ENCODE peak calls at places on chromosomes 2 and 18, in five cellular contexts. One of them, this sample, is unnamed.
A peak's percentile ranks its signal among the peaks of the same experiment; 100 is the strongest.

GRCh38 chr2:232988444-232988843 is 24.6 kb downstream of the NGEF start:
- DNase-seq in ovary: no peak
- DNase-seq in right atrium auricular region: no peak
- DNase-seq in fibroblast of the aortic adventitia: peak; percentile 99
- DNase-seq in AG04449: peak; percentile 78
- DNase-seq in this sample: peak; percentile 79

GRCh38 chr2:190812506-190813294 is 67.9 kb upstream of the GLS start:
- DNase-seq in ovary: no peak
- DNase-seq in right atrium auricular region: no peak
- DNase-seq in fibroblast of the aortic adventitia: peak; percentile 79
- DNase-seq in AG04449: no peak
- DNase-seq in this sample: no peak

GRCh38 chr2:71898375-71898774 is 249.3 kb downstream of the CYP26B1 start:
- DNase-seq in ovary: no peak
- DNase-seq in right atrium auricular region: peak; percentile 4
- DNase-seq in fibroblast of the aortic adventitia: no peak
- DNase-seq in AG04449: no peak
- DNase-seq in this sample: no peak

GRCh38 chr18:76274470-76275289 is 220.4 kb downstream of the ZNF516 start:
- DNase-seq in ovary: no peak
- DNase-seq in right atrium auricular region: no peak
- DNase-seq in fibroblast of the aortic adventitia: no peak
- DNase-seq in AG04449: no peak
- DNase-seq in this sample: no peak

GRCh38 chr18:74353169-74353775 is 37.6 kb downstream of the C18orf63 start:
- DNase-seq in ovary: no peak
- DNase-seq in right atrium auricular region: peak; percentile 75
- DNase-seq in fibroblast of the aortic adventitia: peak; percentile 87
- DNase-seq in AG04449: peak; percentile 19
- DNase-seq in this sample: peak; percentile 35

GRCh38 chr2:147433822-147434221 is 411.0 kb upstream of the ACVR2A start:
- DNase-seq in ovary: no peak
- DNase-seq in right atrium auricular region: no peak
- DNase-seq in fibroblast of the aortic adventitia: no peak
- DNase-seq in AG04449: no peak
- DNase-seq in this sample: no peak

GRCh38 chr2:121285077-121285449 is at the start of gene TFCP2L1:
- DNase-seq in ovary: no peak
- DNase-seq in right atrium auricular region: no peak
- DNase-seq in fibroblast of the aortic adventitia: no peak
- DNase-seq in AG04449: no peak
- DNase-seq in this sample: no peak

GRCh38 chr2:112784199-112785189 is at the start of gene IL1A:
- DNase-seq in ovary: no peak
- DNase-seq in right atrium auricular region: no peak
- DNase-seq in fibroblast of the aortic adventitia: peak; percentile 86
- DNase-seq in AG04449: peak; percentile 14
- DNase-seq in this sample: peak; percentile 43

GRCh38 chr2:57185568-57185967 is 861.0 kb upstream of the VRK2 start:
- DNase-seq in ovary: no peak
- DNase-seq in right atrium auricular region: no peak
- DNase-seq in fibroblast of the aortic adventitia: no peak
- DNase-seq in AG04449: no peak
- DNase-seq in this sample: no peak

GRCh38 chr2:117126656-117127055 is 687.8 kb upstream of the DDX18 start:
- DNase-seq in ovary: no peak
- DNase-seq in right atrium auricular region: no peak
- DNase-seq in fibroblast of the aortic adventitia: no peak
- DNase-seq in AG04449: no peak
- DNase-seq in this sample: peak; percentile 55

GRCh38 chr2:110104025-110104771 is 11.4 kb downstream of the MALL start:
- DNase-seq in ovary: no peak
- DNase-seq in right atrium auricular region: no peak
- DNase-seq in fibroblast of the aortic adventitia: no peak
- DNase-seq in AG04449: no peak
- DNase-seq in this sample: peak; percentile 65

GRCh38 chr2:29251406-29251805 is 136.2 kb downstream of the CLIP4 start:
- DNase-seq in ovary: no peak
- DNase-seq in right atrium auricular region: no peak
- DNase-seq in fibroblast of the aortic adventitia: no peak
- DNase-seq in AG04449: no peak
- DNase-seq in this sample: no peak

GRCh38 chr2:204871246-204871953 is 326.1 kb downstream of the PARD3B start:
- DNase-seq in ovary: no peak
- DNase-seq in right atrium auricular region: no peak
- DNase-seq in fibroblast of the aortic adventitia: peak; percentile 71
- DNase-seq in AG04449: no peak
- DNase-seq in this sample: no peak

GRCh38 chr2:213818436-213818835 is 534.2 kb downstream of the SPAG16 start:
- DNase-seq in ovary: no peak
- DNase-seq in right atrium auricular region: no peak
- DNase-seq in fibroblast of the aortic adventitia: peak; percentile 35
- DNase-seq in AG04449: peak; percentile 12
- DNase-seq in this sample: no peak

GRCh38 chr18:31102020-31102684 is at the start of gene DSC2:
- DNase-seq in ovary: peak; percentile 36
- DNase-seq in right atrium auricular region: peak; percentile 61
- DNase-seq in fibroblast of the aortic adventitia: no peak
- DNase-seq in AG04449: no peak
- DNase-seq in this sample: no peak

GRCh38 chr2:199602271-199602895 is 144.6 kb upstream of the SATB2 start:
- DNase-seq in ovary: no peak
- DNase-seq in right atrium auricular region: no peak
- DNase-seq in fibroblast of the aortic adventitia: no peak
- DNase-seq in AG04449: no peak
- DNase-seq in this sample: peak; percentile 7

GRCh38 chr2:167581961-167582574 is 665.3 kb downstream of the STK39 start:
- DNase-seq in ovary: no peak
- DNase-seq in right atrium auricular region: no peak
- DNase-seq in fibroblast of the aortic adventitia: no peak
- DNase-seq in AG04449: no peak
- DNase-seq in this sample: no peak

GRCh38 chr2:177332041-177332991 is 60.3 kb upstream of the AGPS start:
- DNase-seq in ovary: peak; percentile 55
- DNase-seq in right atrium auricular region: peak; percentile 70
- DNase-seq in fibroblast of the aortic adventitia: peak; percentile 91
- DNase-seq in AG04449: no peak
- DNase-seq in this sample: no peak

GRCh38 chr2:128318776-128319456 is at the start of gene HS6ST1:
- DNase-seq in ovary: peak; percentile 93
- DNase-seq in right atrium auricular region: peak; percentile 70
- DNase-seq in fibroblast of the aortic adventitia: peak; percentile 66
- DNase-seq in AG04449: no peak
- DNase-seq in this sample: no peak

GRCh38 chr2:109703076-109703475 is 88.9 kb downstream of the SOWAHC start:
- DNase-seq in ovary: no peak
- DNase-seq in right atrium auricular region: no peak
- DNase-seq in fibroblast of the aortic adventitia: no peak
- DNase-seq in AG04449: peak; percentile 42
- DNase-seq in this sample: no peak

GRCh38 chr2:229313591-229313990 is 42.5 kb upstream of the PID1 start:
- DNase-seq in ovary: no peak
- DNase-seq in right atrium auricular region: no peak
- DNase-seq in fibroblast of the aortic adventitia: peak; percentile 95
- DNase-seq in AG04449: no peak
- DNase-seq in this sample: no peak

GRCh38 chr2:22958281-22958680 is 426.7 kb upstream of the KLHL29 start:
- DNase-seq in ovary: no peak
- DNase-seq in right atrium auricular region: no peak
- DNase-seq in fibroblast of the aortic adventitia: no peak
- DNase-seq in AG04449: no peak
- DNase-seq in this sample: no peak

GRCh38 chr2:70962211-70962884 is 16.1 kb upstream of the ANKRD53 start:
- DNase-seq in ovary: no peak
- DNase-seq in right atrium auricular region: peak; percentile 50
- DNase-seq in fibroblast of the aortic adventitia: no peak
- DNase-seq in AG04449: no peak
- DNase-seq in this sample: no peak

GRCh38 chr2:173583196-173583595 is 228.5 kb downstream of the CDCA7 start:
- DNase-seq in ovary: no peak
- DNase-seq in right atrium auricular region: no peak
- DNase-seq in fibroblast of the aortic adventitia: no peak
- DNase-seq in AG04449: no peak
- DNase-seq in this sample: no peak

GRCh38 chr2:120094795-120095194 is 81.9 kb downstream of the EPB41L5 start:
- DNase-seq in ovary: no peak
- DNase-seq in right atrium auricular region: no peak
- DNase-seq in fibroblast of the aortic adventitia: no peak
- DNase-seq in AG04449: no peak
- DNase-seq in this sample: no peak

GRCh38 chr18:961644-962355 is 57.1 kb downstream of the ADCYAP1 start:
- DNase-seq in ovary: peak; percentile 63
- DNase-seq in right atrium auricular region: peak; percentile 67
- DNase-seq in fibroblast of the aortic adventitia: peak; percentile 80
- DNase-seq in AG04449: no peak
- DNase-seq in this sample: no peak

GRCh38 chr2:43021791-43022500 is 204.5 kb downstream of the ZFP36L2 start:
- DNase-seq in ovary: peak; percentile 32
- DNase-seq in right atrium auricular region: no peak
- DNase-seq in fibroblast of the aortic adventitia: no peak
- DNase-seq in AG04449: no peak
- DNase-seq in this sample: no peak

GRCh38 chr2:79855264-79856006 is 342.6 kb downstream of the CTNNA2 start:
- DNase-seq in ovary: no peak
- DNase-seq in right atrium auricular region: no peak
- DNase-seq in fibroblast of the aortic adventitia: no peak
- DNase-seq in AG04449: no peak
- DNase-seq in this sample: no peak
- TF ChIP-seq CTCF in ovary: no peak
- TF ChIP-seq CTCF in right atrium auricular region: no peak
- TF ChIP-seq CTCF in fibroblast of the aortic adventitia: no peak
- TF ChIP-seq CTCF in AG04449: peak; percentile 42
- TF ChIP-seq CTCF in this sample: peak; percentile 36

DNA sequence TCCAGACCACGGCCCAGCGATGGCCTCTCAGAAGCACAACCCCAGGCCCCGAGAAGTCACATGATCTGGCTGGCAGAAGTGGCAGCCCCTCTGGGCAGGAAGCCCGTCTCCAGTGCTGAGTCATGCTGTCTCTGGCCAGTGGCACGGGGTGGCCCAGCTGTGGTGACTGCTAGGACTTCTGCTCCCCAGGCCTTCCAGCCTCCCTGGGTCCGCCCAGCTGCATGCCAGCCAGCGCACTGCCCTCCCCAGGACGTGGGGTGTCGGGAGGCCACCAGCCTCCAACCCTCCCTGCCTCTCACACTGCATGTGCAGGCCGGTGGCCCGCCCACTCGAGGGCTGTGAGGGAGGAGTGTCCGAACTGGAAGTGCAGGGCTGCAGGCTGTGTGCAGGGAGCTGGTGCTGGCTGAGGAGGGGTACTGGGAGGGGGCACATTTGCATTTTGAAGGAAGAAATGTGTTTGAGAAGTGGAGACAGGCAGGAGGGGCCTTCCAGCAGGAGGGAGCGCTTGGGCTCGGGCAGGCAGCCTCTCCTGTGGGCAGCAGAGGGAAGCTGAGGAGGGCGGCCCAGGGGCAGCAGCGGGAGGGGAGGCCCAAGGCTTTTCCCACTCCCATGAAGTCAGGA is 17.0 kb upstream of the HPCAL1 start:
- DNase-seq in ovary: peak; percentile 53
- DNase-seq in right atrium auricular region: peak; percentile 85
- DNase-seq in fibroblast of the aortic adventitia: peak; percentile 45
- DNase-seq in AG04449: no peak
- DNase-seq in this sample: no peak
- TF ChIP-seq CTCF in ovary: no peak
- TF ChIP-seq CTCF in right atrium auricular region: no peak
- TF ChIP-seq CTCF in fibroblast of the aortic adventitia: no peak
- TF ChIP-seq CTCF in AG04449: no peak
- TF ChIP-seq CTCF in this sample: peak; percentile 10

DNA sequence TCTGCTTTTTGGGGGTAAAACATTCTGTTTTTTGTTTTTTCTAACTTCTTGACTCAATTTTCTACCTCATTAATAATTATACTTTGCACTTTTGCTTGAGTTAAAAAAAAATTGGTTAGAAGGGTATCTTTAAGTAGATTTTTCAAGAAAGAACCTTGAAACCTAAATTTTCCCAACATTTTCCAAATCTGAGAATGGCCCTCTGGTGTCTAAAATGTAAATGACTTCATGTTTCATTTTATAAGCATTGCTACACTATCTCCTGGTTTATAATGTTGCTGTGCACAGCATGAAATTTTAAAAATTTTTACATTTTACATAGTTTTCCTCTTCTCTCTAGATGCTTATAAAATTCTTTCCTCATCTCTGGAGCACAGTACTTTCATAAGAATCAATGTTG is 14.2 kb downstream of the EIF2AK2 start:
- DNase-seq in ovary: no peak
- DNase-seq in right atrium auricular region: no peak
- DNase-seq in fibroblast of the aortic adventitia: no peak
- DNase-seq in AG04449: no peak
- DNase-seq in this sample: no peak
- TF ChIP-seq CTCF in ovary: no peak
- TF ChIP-seq CTCF in right atrium auricular region: no peak
- TF ChIP-seq CTCF in fibroblast of the aortic adventitia: no peak
- TF ChIP-seq CTCF in AG04449: no peak
- TF ChIP-seq CTCF in this sample: peak; percentile 12

DNA sequence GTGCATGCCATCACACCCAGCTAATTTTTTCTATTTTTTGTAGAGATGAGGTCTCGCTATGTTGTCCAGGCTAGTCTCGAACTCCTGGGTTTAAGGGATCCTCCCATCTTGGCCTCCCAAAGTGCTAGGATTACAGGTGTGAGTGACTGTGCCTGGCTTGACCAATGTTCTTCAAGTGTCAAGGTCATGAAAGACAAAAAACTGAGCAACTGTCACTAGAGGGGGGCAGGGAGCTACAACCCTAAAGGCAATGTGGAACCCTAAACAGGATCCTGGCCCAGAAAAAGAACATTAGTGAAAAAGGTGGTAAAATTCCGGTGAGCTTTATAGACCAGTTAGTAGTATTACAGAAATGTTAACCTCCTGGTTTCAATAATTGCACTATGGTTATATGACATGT is 7.3 kb downstream of the MYO5B start:
- DNase-seq in ovary: no peak
- DNase-seq in right atrium auricular region: no peak
- DNase-seq in fibroblast of the aortic adventitia: no peak
- DNase-seq in AG04449: no peak
- DNase-seq in this sample: no peak
- TF ChIP-seq CTCF in ovary: no peak
- TF ChIP-seq CTCF in right atrium auricular region: no peak
- TF ChIP-seq CTCF in fibroblast of the aortic adventitia: no peak
- TF ChIP-seq CTCF in AG04449: no peak
- TF ChIP-seq CTCF in this sample: no peak

This sample was measured in retinal pigment epithelial cell.